ENCODE peak calls at places on chromosomes 2 and 18, in five cellular contexts. S, E, X, P and I are unnamed samples. For H3K4me1 and H3K9me3, the result is how much of the 10 kb centered on the place peaks cover.

GRCh38 chr2:71759056-71759455 is 305.7 kb downstream of the DYSF start:
- DNase-seq in S (peak), E (no peak), X (no peak), P (no peak), I (no peak)

GRCh38 chr2:187552959-187553681 is 1.1 kb downstream of the TFPI start:
- DNase-seq in S (peak), E (no peak), X (no peak), P (no peak), I (no peak)

GRCh38 chr18:6058941-6059340 is 163.6 kb upstream of the TMEM200C start:
- DNase-seq in S (peak), E (peak), X (no peak), P (no peak), I (no peak)

GRCh38 chr2:9112079-9112721 is 94.4 kb upstream of the ASAP2 start:
- DNase-seq in S (peak), E (peak), X (no peak), P (peak), I (peak)

GRCh38 chr18:26322892-26323653 is 96.8 kb downstream of the TAF4B start:
- DNase-seq in S (peak), E (no peak), X (no peak), P (no peak), I (no peak)

GRCh38 chr2:73979021-73979420 is 5.7 kb upstream of the TET3 start:
- DNase-seq in S (no peak), E (no peak), X (no peak), P (no peak), I (no peak)

GRCh38 chr2:75810931-75811330 is 100.2 kb upstream of the GCFC2 start:
- DNase-seq in S (no peak), E (no peak), X (no peak), P (no peak), I (no peak)

GRCh38 chr2:152055366-152056108 is 43.3 kb downstream of the CACNB4 start:
- DNase-seq in S (peak), E (no peak), X (no peak), P (no peak), I (no peak)

GRCh38 chr2:120937736-120938131 is 202.1 kb downstream of the GLI2 start:
- DNase-seq in S (peak), E (no peak), X (no peak), P (no peak), I (no peak)

GRCh38 chr2:28668880-28669279 is 82.8 kb upstream of the PPP1CB start:
- DNase-seq in S (no peak), E (no peak), X (no peak), P (no peak), I (no peak)

GRCh38 chr2:195603408-195603807 is 53.6 kb upstream of the SLC39A10 start:
- DNase-seq in S (no peak), E (no peak), X (no peak), P (no peak), I (no peak)

GRCh38 chr18:63237486-63237885 is 82.1 kb downstream of the BCL2 start:
- DNase-seq in S (peak), E (no peak), X (no peak), P (no peak), I (no peak)

GRCh38 chr2:168758970-168759820 is 43.2 kb upstream of the NOSTRIN start:
- DNase-seq in S (peak), E (no peak), X (peak), P (no peak), I (no peak)

GRCh38 chr18:3117493-3118192 is 102.1 kb downstream of the MYOM1 start:
- DNase-seq in S (peak), E (no peak), X (no peak), P (no peak), I (no peak)

GRCh38 chr18:76679259-76679658 is 143.1 kb upstream of the ZNF236 start:
- DNase-seq in S (no peak), E (no peak), X (no peak), P (no peak), I (no peak)

GRCh38 chr2:227376911-227377396 is 2.2 kb downstream of the TM4SF20 start:
- DNase-seq in S (peak), E (no peak), X (peak), P (no peak), I (no peak)

GRCh38 chr18:3458952-3459853 is 9.2 kb downstream of the TGIF1 start:
- DNase-seq in S (peak), E (no peak), X (no peak), P (no peak), I (no peak)

GRCh38 chr18:23802817-23803216 is 113.6 kb downstream of the LAMA3 start:
- DNase-seq in S (peak), E (no peak), X (no peak), P (no peak), I (no peak)

GRCh38 chr2:74530239-74531161 is 767 bp downstream of the HTRA2 start:
- DNase-seq in S (peak), E (peak), X (peak), P (peak), I (peak)

GRCh38 chr2:70686577-70687460 is 81.2 kb downstream of the ADD2 start:
- DNase-seq in S (peak), E (peak), X (peak), P (no peak), I (no peak)

GRCh38 chr2:201909961-201910361 is 103.6 kb downstream of the CDK15 start:
- DNase-seq in S (peak), E (no peak), X (no peak), P (no peak), I (no peak)

GRCh38 chr18:58565021-58565420 is 63.9 kb downstream of the ALPK2 start:
- DNase-seq in S (no peak), E (no peak), X (no peak), P (no peak), I (no peak)
- H3K4me1 ChIP-seq in S (under half), E (under half), X (under half), P (under half), I (under half)

GRCh38 chr2:239921843-239922242 is 103.3 kb downstream of the NDUFA10 start:
- DNase-seq in S (no peak), E (no peak), X (no peak), P (no peak), I (no peak)
- H3K9me3 ChIP-seq in S (under half), E (under half), X (under half), P (under half), I (under half)

DNA sequence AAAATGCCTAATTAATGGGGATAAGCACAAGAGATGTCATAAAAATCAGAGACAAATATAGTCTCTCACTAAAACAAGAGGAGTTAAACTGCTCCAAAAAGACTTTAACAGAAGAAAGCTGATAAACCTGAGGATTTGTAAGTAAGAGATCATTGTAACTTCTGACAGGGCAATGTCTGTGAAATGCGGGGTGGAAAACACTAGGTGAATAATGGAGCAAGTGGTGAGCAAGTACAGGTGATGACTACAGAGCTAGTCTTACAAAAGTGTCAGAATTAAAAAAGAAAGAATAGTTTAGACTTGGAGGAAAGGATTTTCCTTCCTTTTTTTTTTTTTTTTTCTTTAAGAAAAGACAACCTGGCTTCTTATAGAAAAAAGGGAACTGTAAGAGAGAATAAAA is 22.7 kb downstream of the ATAD2B start:
- DNase-seq in S (no peak), E (no peak), X (no peak), P (no peak), I (no peak)
- H3K4me1 ChIP-seq in S (under half), E (under half), X (under half), P (under half), I (under half)

DNA sequence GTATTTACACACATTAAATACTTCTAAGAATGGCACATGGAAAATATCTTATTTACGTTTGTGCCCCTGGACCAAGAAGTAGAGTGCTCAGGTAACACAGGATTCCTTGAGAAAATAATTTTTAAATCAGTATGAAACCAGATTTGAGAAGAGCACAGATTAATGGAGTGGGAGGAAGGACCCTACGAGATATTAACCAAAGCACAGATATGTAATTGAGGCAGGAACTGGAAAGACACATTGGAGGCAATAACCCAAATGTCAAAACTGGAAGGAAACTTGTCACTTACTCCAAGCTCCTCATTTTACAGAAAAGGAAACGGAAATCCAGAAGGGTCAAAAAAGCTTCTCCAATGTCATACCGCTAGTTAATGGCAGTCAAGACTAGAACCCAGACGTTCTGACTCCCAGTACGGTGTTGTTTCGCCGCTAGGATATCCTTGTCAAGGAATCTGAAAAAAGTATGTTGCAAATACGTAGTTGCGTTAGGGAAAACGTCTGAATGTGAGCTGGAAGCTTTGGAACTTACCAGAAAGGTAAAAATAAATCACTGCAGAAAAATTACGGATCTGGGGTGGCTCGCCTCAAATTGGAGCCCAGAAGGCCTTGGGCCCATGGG is 634 bp downstream of the MTIF2 start:
- DNase-seq in S (no peak), E (no peak), X (no peak), P (no peak), I (no peak)
- H3K9me3 ChIP-seq in S (under half), E (under half), X (under half), P (under half), I (under half)

DNA sequence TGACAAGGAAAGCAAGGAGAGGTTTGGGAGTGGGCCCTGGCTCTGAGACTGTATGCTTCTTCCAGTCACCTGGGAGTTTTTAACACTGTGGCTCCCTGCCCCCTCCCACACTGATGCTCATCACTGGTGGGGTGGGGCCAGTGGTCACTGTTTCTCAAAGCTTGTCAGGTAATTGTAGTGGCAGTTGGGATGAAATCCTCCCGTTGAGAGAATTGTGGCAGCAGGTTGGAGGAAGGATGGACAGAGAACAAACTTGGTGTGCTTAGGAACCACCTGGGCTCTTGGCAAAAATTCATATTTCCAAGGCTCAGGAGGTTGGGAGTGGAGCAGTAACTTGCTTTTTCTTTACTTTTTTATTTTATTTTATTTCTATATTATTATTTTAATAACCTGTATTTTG is 25.1 kb downstream of the DGKD start:
- DNase-seq in S (no peak), E (no peak), X (no peak), P (no peak), I (no peak)
- H3K4me1 ChIP-seq in S (under half), E (under half), X (under half), P (under half), I (under half)

DNA sequence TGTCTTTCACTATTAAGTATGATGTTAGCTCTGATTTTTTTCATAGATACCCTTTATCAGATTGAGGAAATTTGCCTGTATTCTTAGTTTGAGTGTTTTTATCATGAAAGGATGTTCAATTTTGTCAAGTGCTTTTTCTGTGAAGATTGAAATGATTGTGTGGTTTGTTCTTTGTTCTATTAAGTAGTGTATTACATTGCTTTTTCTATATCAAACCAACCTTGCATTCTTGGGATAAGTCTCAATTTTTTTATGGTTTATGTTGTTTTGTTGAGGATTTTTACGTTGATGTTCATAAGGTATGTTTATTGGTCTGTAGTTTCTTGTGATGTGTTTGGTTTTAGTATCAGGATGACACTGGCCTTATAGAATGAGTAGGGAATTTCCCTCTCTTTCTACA is 19.1 kb downstream of the PDK1 start:
- DNase-seq in S (no peak), E (no peak), X (no peak), P (no peak), I (no peak)
- H3K9me3 ChIP-seq in S (under half), E (under half), X (under half), P (under half), I (under half)

GRCh38 chr2:37378411-37378810 is 34.0 kb downstream of the QPCT start:
- DNase-seq in S (peak), E (no peak), X (no peak), P (no peak), I (no peak)

GRCh38 chr2:37376421-37377186 is 32.2 kb downstream of the QPCT start:
- DNase-seq in S (peak), E (peak), X (peak), P (no peak), I (peak)

GRCh38 chr2:37375721-37376399 is 31.4 kb downstream of the QPCT start:
- DNase-seq in S (no peak), E (no peak), X (no peak), P (no peak), I (no peak)

GRCh38 chr2:37377187-37377532 is 32.7 kb downstream of the QPCT start:
- DNase-seq in S (peak), E (no peak), X (no peak), P (no peak), I (no peak)

GRCh38 chr2:37379881-37380296 is 35.5 kb downstream of the QPCT start:
- DNase-seq in S (peak), E (no peak), X (no peak), P (no peak), I (no peak)
- H3K4me1 ChIP-seq in S (under half), E (under half), X (under half), P (under half), I (under half)

GRCh38 chr2:135756692-135757091 is 15.0 kb downstream of the UBXN4 start:
- DNase-seq in S (no peak), E (no peak), X (no peak), P (no peak), I (no peak)

DNA sequence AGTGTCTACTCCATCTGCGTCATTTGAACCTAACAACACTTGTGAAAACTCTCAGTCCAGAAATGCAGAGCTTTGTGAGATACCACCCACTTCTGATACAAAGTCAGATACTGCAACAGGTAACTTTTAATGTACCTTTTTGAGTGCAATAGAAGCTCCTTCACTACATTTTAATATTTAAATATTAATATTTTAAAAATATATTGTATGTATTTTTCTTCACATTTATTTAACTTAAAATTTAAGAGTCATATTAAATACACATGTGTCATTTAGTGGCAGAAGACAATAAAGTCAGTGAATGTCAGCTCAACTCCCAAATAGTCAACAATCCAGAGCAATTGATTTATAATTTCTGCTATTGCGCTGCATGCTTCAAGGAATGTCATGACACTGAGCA is 13.9 kb downstream of the UBXN4 start:
- DNase-seq in S (no peak), E (no peak), X (no peak), P (no peak), I (no peak)
- H3K9me3 ChIP-seq in S (under half), E (under half), X (under half), P (under half), I (under half)

DNA sequence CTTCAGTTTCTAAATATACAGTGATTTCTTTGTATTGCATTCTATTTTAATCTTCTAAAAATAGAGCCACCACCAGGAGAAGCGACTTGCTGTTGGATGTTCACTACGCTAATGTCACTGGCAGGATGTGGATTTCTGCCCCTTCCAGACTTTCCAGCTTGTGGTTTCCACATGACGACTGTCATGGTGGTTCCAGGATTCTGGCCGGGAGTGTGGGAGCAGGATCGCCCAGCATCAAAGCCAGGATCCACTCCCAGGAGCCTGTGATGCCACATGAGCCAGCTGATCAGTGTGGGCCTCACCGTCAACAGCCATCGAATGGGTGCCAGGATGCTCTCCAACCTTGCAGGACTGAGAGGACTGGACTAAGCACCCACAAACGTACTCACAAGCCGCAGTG is 148.8 kb downstream of the HDAC4 start:
- DNase-seq in S (no peak), E (no peak), X (no peak), P (no peak), I (no peak)
- H3K4me1 ChIP-seq in S (under half), E (under half), X (under half), P (under half), I (under half)